ENCODE peak calls at places on chromosomes 6 and 20, in five cellular contexts. Y is psoas muscle; I is cardiac muscle cell; C is CD8-positive, alpha-beta T cell; T is endodermal cell. J is an unnamed sample.
A peak's percentile ranks its signal among the peaks of the same experiment; 100 is the strongest.

GRCh38 chr6:29008089-29008488 is 3.0 kb upstream of the ZNF311 start:
- DNase-seq in T (no peak), I (no peak), Y (no peak), C (no peak), J (no peak)

GRCh38 chr20:47466193-47466592 is 35.5 kb upstream of the NCOA3 start:
- DNase-seq in C (no peak), I (peak; percentile 57), Y (no peak), T (no peak), J (no peak)

GRCh38 chr20:35757098-35757705 is 14.6 kb upstream of the PHF20 start:
- DNase-seq in C (no peak), Y (no peak), I (no peak), T (no peak), J (no peak)

GRCh38 chr6:51963980-51964379 is 123.4 kb downstream of the PKHD1 start:
- DNase-seq in I (no peak), C (no peak), T (no peak), Y (no peak), J (no peak)

GRCh38 chr6:73050706-73051105 is 174.6 kb downstream of the KHDC1L start:
- DNase-seq in I (no peak), T (no peak), Y (no peak), C (no peak), J (no peak)

GRCh38 chr6:19934996-19935591 is 97.9 kb downstream of the ID4 start:
- DNase-seq in T (no peak), Y (no peak), I (no peak), C (no peak), J (no peak)

GRCh38 chr6:51953246-51953645 is 134.2 kb downstream of the PKHD1 start:
- DNase-seq in Y (no peak), C (no peak), I (no peak), T (no peak), J (no peak)

GRCh38 chr6:100886078-100886477 is 4.9 kb upstream of the ASCC3 start:
- DNase-seq in C (no peak), T (no peak), I (peak; percentile 25), Y (no peak), J (no peak)

GRCh38 chr6:28207244-28208179 is 17.6 kb upstream of the ZSCAN9 start:
- DNase-seq in T (peak; percentile 88), I (peak; percentile 26), C (no peak), Y (no peak), J (no peak)

GRCh38 chr6:149026530-149026942 is 279.7 kb downstream of the UST start:
- DNase-seq in T (peak; percentile 76), Y (no peak), C (no peak), I (peak; percentile 82), J (peak; percentile 45)

GRCh38 chr6:108689279-108690161 is 128.8 kb downstream of the FOXO3 start:
- DNase-seq in Y (peak; percentile 96), C (no peak), I (peak; percentile 98), T (peak; percentile 35), J (peak; percentile 85)

GRCh38 chr6:93580441-93580840 is 161.1 kb upstream of the EPHA7 start:
- DNase-seq in I (no peak), Y (no peak), C (no peak), T (no peak), J (no peak)

GRCh38 chr6:41132254-41132653 is 21.9 kb downstream of the TREML1 start:
- DNase-seq in C (no peak), Y (no peak), I (no peak), T (no peak), J (no peak)

GRCh38 chr6:22322103-22322882 is 25.5 kb upstream of the PRL start:
- DNase-seq in T (no peak), C (no peak), Y (no peak), I (no peak), J (no peak)

GRCh38 chr20:59751075-59751711 is 146.9 kb downstream of the PHACTR3 start:
- DNase-seq in I (peak; percentile 62), T (peak; percentile 95), Y (peak; percentile 72), C (no peak), J (peak; percentile 70)

GRCh38 chr6:142377112-142377848 is 75.5 kb downstream of the ADGRG6 start:
- DNase-seq in I (peak; percentile 65), Y (no peak), C (no peak), T (peak; percentile 88), J (no peak)

GRCh38 chr20:53981752-53982437 is 88.5 kb downstream of the BCAS1 start:
- DNase-seq in C (no peak), Y (no peak), I (no peak), T (no peak), J (no peak)

GRCh38 chr6:158536084-158536890 is 23.6 kb upstream of the TMEM181 start:
- DNase-seq in T (peak; percentile 95), I (peak; percentile 83), Y (peak; percentile 81), C (peak; percentile 73), J (peak; percentile 70)

GRCh38 chr6:37314803-37315515 is 38.8 kb upstream of the RNF8 start:
- DNase-seq in I (peak; percentile 91), Y (no peak), T (peak; percentile 86), C (peak; percentile 17), J (no peak)

GRCh38 chr6:99434702-99435530 is 9.8 kb upstream of the PNISR start:
- DNase-seq in I (peak; percentile 51), Y (no peak), T (no peak), C (no peak), J (no peak)

GRCh38 chr6:42125663-42126062 is 16.8 kb downstream of the C6orf132 start:
- DNase-seq in I (no peak), C (no peak), T (no peak), Y (no peak), J (no peak)

GRCh38 chr20:18702736-18703135 is 110.8 kb upstream of the SCP2D1 start:
- DNase-seq in Y (peak; percentile 74), T (no peak), I (no peak), C (no peak), J (no peak)

DNA sequence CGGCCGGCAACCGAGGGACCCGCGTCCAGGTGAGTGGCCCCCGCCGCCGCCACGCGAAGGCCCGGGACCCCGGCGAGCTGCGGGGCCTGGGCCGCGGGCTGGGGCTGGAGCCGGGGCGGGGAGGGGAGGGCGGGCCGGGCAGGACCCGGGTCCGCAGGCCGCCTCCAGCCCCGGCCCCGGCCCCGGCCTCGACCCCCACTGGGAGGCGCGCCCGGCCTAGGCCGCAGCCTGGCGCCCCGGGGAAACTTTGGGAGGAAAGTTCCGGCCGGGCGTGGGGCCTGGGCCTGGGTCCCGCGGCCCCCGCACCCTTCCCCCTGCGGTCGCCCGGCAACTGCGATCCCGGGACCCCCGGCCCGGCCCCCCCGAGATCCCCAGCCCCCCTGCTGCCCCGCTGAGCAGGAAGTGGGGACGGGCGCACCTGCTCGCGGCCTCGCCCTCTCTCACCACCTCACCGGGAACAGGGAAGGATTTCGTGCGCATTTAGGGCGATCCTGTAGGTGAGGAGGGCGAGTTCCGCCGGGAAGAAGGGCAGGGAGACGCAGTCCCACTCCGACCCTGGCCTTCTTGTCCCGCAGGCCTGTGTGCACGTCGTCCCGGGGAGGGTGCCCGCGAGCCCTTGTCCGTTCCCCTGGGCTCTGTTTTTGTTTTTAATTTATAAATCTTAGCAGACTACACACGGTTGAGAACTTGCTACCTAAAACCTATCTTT is 402 bp downstream of the OSBPL2 start:
- DNase-seq in C (no peak), T (peak; percentile 69), I (no peak), Y (no peak), J (no peak)
- H3K27ac ChIP-seq in C (peak overlapping the region; percentile 51), T (no peak overlapping the region), I (peak overlapping the region; percentile 85), Y (peak overlapping the region; percentile 90), J (peak overlapping the region; percentile 59)

DNA sequence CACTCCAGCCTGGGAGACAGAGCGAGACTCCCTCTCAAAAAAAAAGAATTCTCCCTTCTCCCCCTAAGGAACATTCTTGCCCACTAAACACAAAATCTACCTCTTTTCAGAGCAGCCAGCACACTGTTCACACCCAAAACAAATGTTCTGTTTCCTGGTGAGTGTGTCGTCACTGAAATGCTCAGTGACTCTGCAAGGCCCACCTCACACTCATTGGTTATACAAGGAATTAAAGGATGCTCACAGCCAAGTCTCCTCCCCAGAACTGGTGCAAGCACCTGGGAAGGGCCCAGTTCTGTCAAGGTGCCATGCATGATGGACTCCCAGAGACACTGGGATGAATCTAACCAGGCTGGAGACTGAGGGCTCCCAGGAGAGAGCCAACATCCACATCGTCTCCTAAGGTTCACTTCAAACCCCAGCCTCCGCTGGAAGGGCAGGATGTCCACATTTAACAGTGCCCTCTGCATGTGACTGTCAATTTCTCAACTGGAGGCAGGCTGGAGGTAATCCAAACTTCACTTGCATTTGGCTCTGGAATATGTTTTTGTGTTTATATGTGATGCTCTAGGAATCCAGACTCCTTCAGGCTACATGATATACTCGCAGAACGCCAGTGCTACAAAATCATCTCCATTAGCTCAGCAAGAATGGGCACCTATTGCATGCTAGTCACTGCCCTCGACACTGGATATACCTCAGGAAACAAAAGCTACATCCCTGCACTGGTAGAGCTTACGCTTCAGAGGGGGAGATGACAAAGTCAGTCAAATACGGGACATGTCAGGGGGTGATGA is 7.1 kb downstream of the RRBP1 start:
- DNase-seq in Y (no peak), I (peak; percentile 41), C (no peak), T (no peak), J (no peak)
- H3K4me1 ChIP-seq in Y (peaks cover 15% of the 10 kb centered on the region), I (peaks cover 4% of the 10 kb centered on the region), C (peaks cover 2% of the 10 kb centered on the region), T (peaks cover 31% of the 10 kb centered on the region), J (peaks cover 9% of the 10 kb centered on the region)

GRCh38 chr20:64113796-64114355 is 6.5 kb upstream of the NPBWR2 start:
- DNase-seq in C (peak; percentile 3), Y (peak; percentile 38), T (peak; percentile 36), I (no peak), J (peak; percentile 17)

GRCh38 chr20:64113444-64113775 is 6.0 kb upstream of the NPBWR2 start:
- DNase-seq in Y (no peak), T (no peak), C (peak; percentile 3), I (no peak), J (no peak)

GRCh38 chr20:64112691-64113443 is 5.5 kb upstream of the NPBWR2 start:
- DNase-seq in C (peak; percentile 2), Y (peak; percentile 35), T (peak; percentile 38), I (no peak), J (peak; percentile 28)

GRCh38 chr20:64110411-64111068 is 3.2 kb upstream of the NPBWR2 start:
- DNase-seq in Y (no peak), C (no peak), T (peak; percentile 30), I (no peak), J (no peak)

GRCh38 chr20:64111841-64112641 is 4.7 kb upstream of the NPBWR2 start:
- DNase-seq in T (peak; percentile 32), Y (peak; percentile 42), I (no peak), C (no peak), J (no peak)
- H3K27ac ChIP-seq in T (no peak overlapping the region), Y (no peak overlapping the region), I (peak overlapping the region; percentile 43), C (no peak overlapping the region), J (no peak overlapping the region)

GRCh38 chr6:3410385-3411360 is 46.2 kb downstream of the SLC22A23 start:
- DNase-seq in Y (peak; percentile 57), C (peak; percentile 75), T (peak; percentile 95), I (peak; percentile 75), J (no peak)

GRCh38 chr6:3413612-3414011 is 43.2 kb downstream of the SLC22A23 start:
- DNase-seq in C (no peak), I (no peak), Y (no peak), T (no peak), J (no peak)

GRCh38 chr6:3411967-3412778 is 44.7 kb downstream of the SLC22A23 start:
- DNase-seq in Y (no peak), C (no peak), T (no peak), I (no peak), J (no peak)

GRCh38 chr6:3414704-3415453 is 42.0 kb downstream of the SLC22A23 start:
- DNase-seq in Y (no peak), I (peak; percentile 66), C (peak; percentile 16), T (no peak), J (no peak)

GRCh38 chr6:3412779-3413500 is 43.9 kb downstream of the SLC22A23 start:
- DNase-seq in I (no peak), T (no peak), C (no peak), Y (no peak), J (no peak)
- H3K4me1 ChIP-seq in I (peaks cover 45% of the 10 kb centered on the region), T (peaks cover 19% of the 10 kb centered on the region), C (peaks cover 6% of the 10 kb centered on the region), Y (peaks cover 19% of the 10 kb centered on the region), J (no peaks in the 10 kb centered on the region)

J was measured in ovary.